ENCODE peak calls at places on chromosomes 13 and 19, in nine cellular contexts. L, I, J, G, P, Z, U, V and S are unnamed samples.

GRCh38 chr19:43625918-43626579 is 6.6 kb upstream of the ZNF428 start:
- DNase-seq in J (no peak), V (peak), U (peak), G (peak), P (no peak), L (peak), I (no peak), Z (peak), S (peak)

GRCh38 chr19:5037936-5038335 is 69.0 kb downstream of the KDM4B start:
- DNase-seq in P (no peak), J (no peak), V (no peak), I (no peak), L (no peak), U (no peak), G (peak), Z (no peak), S (no peak)

GRCh38 chr13:21338651-21339278 is 120.3 kb downstream of the ZDHHC20 start:
- DNase-seq in V (no peak), G (no peak), I (no peak), P (peak), L (no peak), Z (no peak), J (no peak), U (peak), S (no peak)

GRCh38 chr13:107767119-107767518 is 448.2 kb downstream of the LIG4 start:
- DNase-seq in J (no peak), U (no peak), Z (no peak), G (peak), V (no peak), L (no peak), I (no peak), P (no peak), S (no peak)

GRCh38 chr13:38072696-38073095 is 203.1 kb upstream of the TRPC4 start:
- DNase-seq in G (no peak), Z (no peak), V (no peak), I (no peak), U (no peak), J (no peak), L (no peak), P (no peak), S (no peak)

GRCh38 chr13:113649212-113649611 is 8.8 kb downstream of the ATP4B start:
- DNase-seq in P (peak), Z (no peak), V (no peak), L (no peak), J (no peak), G (no peak), I (no peak), U (no peak), S (no peak)

GRCh38 chr13:78409172-78409571 is 194.2 kb downstream of the POU4F1 start:
- DNase-seq in I (no peak), G (no peak), P (no peak), J (no peak), L (no peak), U (peak), V (no peak), Z (no peak), S (no peak)

GRCh38 chr13:113023694-113024430 is 54.8 kb downstream of the MCF2L start:
- DNase-seq in U (no peak), J (no peak), Z (no peak), I (no peak), P (no peak), G (no peak), L (no peak), V (no peak), S (no peak)

GRCh38 chr13:30551194-30551593 is 66.5 kb upstream of the USPL1 start:
- DNase-seq in L (peak), P (peak), I (peak), G (peak), Z (peak), V (no peak), J (peak), U (peak), S (peak)

GRCh38 chr13:23636360-23636759 is 66.1 kb downstream of the TNFRSF19 start:
- DNase-seq in P (no peak), U (no peak), V (no peak), G (no peak), J (no peak), L (no peak), I (no peak), Z (no peak), S (no peak)

GRCh38 chr13:75302031-75302430 is 179.9 kb downstream of the TBC1D4 start:
- DNase-seq in J (peak), L (no peak), V (no peak), I (no peak), P (no peak), Z (no peak), U (no peak), G (no peak), S (no peak)

GRCh38 chr13:62653371-62653770 is 1237.7 kb upstream of the PCDH20 start:
- DNase-seq in L (no peak), Z (peak), G (no peak), I (no peak), P (no peak), J (no peak), U (no peak), V (no peak), S (no peak)

DNA sequence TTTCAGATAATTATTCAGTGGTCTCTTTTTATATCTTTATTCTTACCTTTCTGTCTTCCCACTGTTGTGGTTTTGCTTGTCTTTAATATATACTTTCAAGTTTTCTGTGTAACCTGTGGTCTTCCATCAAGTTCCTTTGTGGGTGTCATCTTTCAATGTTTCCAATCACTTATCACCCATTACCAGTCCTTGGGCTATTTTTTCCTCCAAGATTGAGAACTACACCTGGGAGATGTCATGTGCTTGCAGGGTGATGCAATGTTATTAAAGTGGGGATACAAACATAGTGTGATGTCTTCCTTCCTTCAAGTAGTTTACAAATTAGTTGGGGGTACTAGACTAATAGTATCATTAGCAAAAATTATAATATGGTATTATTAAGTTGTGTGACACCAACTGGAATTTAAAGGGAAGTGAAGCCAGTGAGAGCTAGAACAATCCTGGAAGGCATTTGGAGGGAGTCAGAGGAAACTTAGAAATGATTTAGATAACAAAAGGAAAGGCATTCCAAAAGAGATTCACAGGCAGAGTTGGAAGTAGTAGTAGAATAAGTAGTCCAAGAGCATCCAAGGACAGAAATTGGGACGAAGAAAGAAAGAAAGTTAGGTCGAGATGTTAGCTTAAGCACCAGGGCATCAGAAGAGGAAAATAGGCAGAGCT is 3.4 kb downstream of the FNDC3A start:
- DNase-seq in L (no peak), G (peak), P (no peak), V (no peak), U (no peak), I (no peak), Z (no peak), J (peak), S (no peak)
- H3K4me3 ChIP-seq in L (no peak), G (peak), P (no peak), V (no peak), U (no peak), I (no peak), Z (no peak), J (no peak), S (peak)

GRCh38 chr19:41551711-41552110 is 24.3 kb upstream of the CEACAM21 start:
- DNase-seq in L (no peak), U (no peak), I (no peak), P (no peak), J (no peak), V (no peak), G (no peak), Z (no peak), S (no peak)

GRCh38 chr19:41554902-41555301 is 21.1 kb upstream of the CEACAM21 start:
- DNase-seq in P (no peak), V (no peak), U (no peak), L (no peak), Z (no peak), I (no peak), G (no peak), J (no peak), S (peak)

GRCh38 chr19:41552558-41552957 is 23.4 kb upstream of the CEACAM21 start:
- DNase-seq in P (no peak), I (no peak), L (no peak), Z (no peak), U (no peak), V (no peak), J (no peak), G (no peak), S (no peak)

GRCh38 chr19:41555752-41556151 is 20.2 kb upstream of the CEACAM21 start:
- DNase-seq in V (no peak), G (no peak), I (no peak), J (no peak), P (no peak), L (no peak), U (no peak), Z (no peak), S (no peak)

GRCh38 chr19:41553804-41554203 is 22.2 kb upstream of the CEACAM21 start:
- DNase-seq in I (no peak), G (no peak), J (no peak), V (no peak), Z (no peak), U (no peak), L (no peak), P (no peak), S (no peak)
- H3K4me3 ChIP-seq in I (no peak), G (no peak), J (no peak), V (no peak), Z (no peak), U (no peak), L (no peak), P (no peak), S (peak)

GRCh38 chr19:35141627-35142401 is 1.2 kb upstream of the FXYD7 start:
- DNase-seq in U (peak), Z (no peak), V (no peak), P (peak), J (no peak), G (no peak), L (no peak), I (no peak), S (peak)

GRCh38 chr19:35140898-35141626 is 2.0 kb upstream of the FXYD7 start:
- DNase-seq in I (peak), Z (peak), V (peak), L (peak), J (peak), U (peak), G (peak), P (peak), S (peak)

GRCh38 chr19:35138305-35138799 is 272 bp upstream of the FXYD1 start:
- DNase-seq in U (no peak), I (no peak), G (no peak), L (peak), P (peak), V (peak), J (peak), Z (no peak), S (no peak)

GRCh38 chr19:35139618-35139943 is 957 bp downstream of the FXYD1 start:
- DNase-seq in U (no peak), L (no peak), I (no peak), P (peak), J (no peak), V (no peak), Z (no peak), G (no peak), S (no peak)

GRCh38 chr19:35140207-35140897 is 1.7 kb downstream of the FXYD1 start:
- DNase-seq in Z (no peak), I (no peak), L (no peak), P (peak), U (no peak), J (no peak), G (no peak), V (no peak), S (no peak)
- H3K4me3 ChIP-seq in Z (no peak), I (no peak), L (peak), P (no peak), U (no peak), J (no peak), G (no peak), V (peak), S (no peak)

GRCh38 chr19:46132508-46133100 is 8.1 kb upstream of the IGFL3 start:
- DNase-seq in I (no peak), P (no peak), J (no peak), U (no peak), Z (no peak), V (no peak), G (peak), L (no peak), S (no peak)

GRCh38 chr19:46133777-46134231 is 9.3 kb upstream of the IGFL3 start:
- DNase-seq in J (no peak), G (no peak), P (no peak), I (peak), U (peak), V (no peak), Z (no peak), L (no peak), S (no peak)

GRCh38 chr19:46134527-46134926 is 10.0 kb upstream of the IGFL3 start:
- DNase-seq in Z (peak), U (no peak), G (no peak), P (no peak), L (no peak), V (no peak), J (peak), I (peak), S (no peak)

GRCh38 chr19:46133101-46133627 is 8.7 kb upstream of the IGFL3 start:
- DNase-seq in I (peak), G (peak), V (peak), U (peak), Z (peak), J (peak), P (peak), L (peak), S (no peak)

DNA sequence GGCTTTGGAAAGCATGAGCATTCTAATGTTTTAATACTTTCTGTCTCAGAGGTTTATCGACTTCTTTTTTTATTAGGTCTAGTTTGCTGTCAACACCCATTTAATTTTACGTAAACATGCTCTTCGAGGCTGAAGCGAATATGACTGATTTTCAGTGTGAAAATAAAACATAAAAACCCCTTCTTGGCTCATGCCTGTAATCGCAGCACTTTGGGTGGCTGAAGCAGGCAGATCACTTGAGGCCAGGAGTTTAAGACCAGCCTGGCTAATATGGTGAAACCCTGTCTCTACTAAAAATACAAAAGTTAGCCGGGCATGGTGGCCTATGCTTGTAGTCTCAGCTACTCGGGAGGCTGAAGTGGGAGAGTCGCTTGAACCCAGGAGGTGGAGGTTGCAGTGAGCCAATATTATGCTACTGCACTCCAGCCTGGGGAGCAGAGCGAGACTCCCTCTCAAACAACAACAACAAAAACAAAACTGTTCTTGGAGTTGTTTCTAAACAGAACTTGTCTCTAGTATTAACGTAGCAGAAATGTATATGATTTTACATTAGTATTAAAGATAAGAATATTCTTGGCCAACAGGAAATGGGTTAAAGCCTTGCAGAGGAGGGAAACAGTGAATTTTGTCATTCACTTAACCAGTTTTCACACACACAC is 7.1 kb upstream of the IGFL3 start:
- DNase-seq in L (no peak), Z (no peak), G (no peak), J (no peak), P (no peak), I (peak), V (no peak), U (no peak), S (no peak)
- H3K4me3 ChIP-seq in L (no peak), Z (no peak), G (no peak), J (no peak), P (no peak), I (peak), V (no peak), U (no peak), S (no peak)